ENCODE peak calls at places on chromosome 20, in seven cellular contexts. C is heart left ventricle, T is HepG2, H is GM23338, K is neural crest cell, O is Calu3, V is GM06990. Y is an unnamed sample.

GRCh38 chr20:24755411-24755922 is 193.6 kb upstream of the CST7 start:
- DNase-seq in C (no peak), T (peak), H (no peak), K (no peak), O (no peak), V (no peak), Y (no peak)

GRCh38 chr20:48630342-48631075 is 197.3 kb downstream of the PREX1 start:
- DNase-seq in C (no peak), T (no peak), H (peak), K (no peak), O (no peak), V (no peak), Y (no peak)

GRCh38 chr20:45998761-45999160 is 9.9 kb upstream of the MMP9 start:
- DNase-seq in C (no peak), T (no peak), H (no peak), K (no peak), O (no peak), V (no peak), Y (no peak)

GRCh38 chr20:17504326-17504897 is 26.8 kb downstream of the BFSP1 start:
- DNase-seq in C (no peak), T (no peak), H (peak), K (no peak), O (no peak), V (no peak), Y (no peak)

GRCh38 chr20:49909499-49910339 is 5.6 kb downstream of the SPATA2 start:
- DNase-seq in C (no peak), T (peak), H (peak), K (no peak), O (no peak), V (no peak), Y (no peak)

GRCh38 chr20:60057866-60058807 is 99.9 kb downstream of the CDH26 start:
- DNase-seq in C (peak), T (no peak), H (peak), K (no peak), O (no peak), V (peak), Y (no peak)

GRCh38 chr20:32387262-32387661 is 29.1 kb downstream of the ASXL1 start:
- DNase-seq in C (no peak), T (no peak), H (no peak), K (no peak), O (no peak), V (no peak), Y (no peak)

GRCh38 chr20:57660510-57661199 is 40.4 kb upstream of the ZBP1 start:
- DNase-seq in C (no peak), T (no peak), H (no peak), K (no peak), O (peak), V (no peak), Y (peak)

GRCh38 chr20:15144911-15145310 is 807.5 kb upstream of the FLRT3 start:
- DNase-seq in C (no peak), T (no peak), H (no peak), K (no peak), O (no peak), V (no peak), Y (no peak)

GRCh38 chr20:36272547-36273220 is 33.5 kb upstream of the DLGAP4 start:
- DNase-seq in C (no peak), T (no peak), H (no peak), K (no peak), O (no peak), V (no peak), Y (no peak)

GRCh38 chr20:61982240-61982950 is 83.3 kb downstream of the TAF4 start:
- DNase-seq in C (no peak), T (no peak), H (no peak), K (no peak), O (no peak), V (no peak), Y (no peak)

GRCh38 chr20:31833130-31833930 is 12.1 kb downstream of the FOXS1 start:
- DNase-seq in C (peak), T (peak), H (peak), K (peak), O (peak), V (peak), Y (peak)

GRCh38 chr20:62423326-62423706 is 4.0 kb downstream of the RBBP8NL start:
- DNase-seq in C (no peak), T (no peak), H (no peak), K (no peak), O (no peak), V (no peak), Y (no peak)

GRCh38 chr20:34706022-34706875 is 2.1 kb downstream of the TP53INP2 start:
- DNase-seq in C (no peak), T (no peak), H (no peak), K (no peak), O (no peak), V (no peak), Y (no peak)

GRCh38 chr20:36341331-36342020 is 35.3 kb downstream of the DLGAP4 start:
- DNase-seq in C (peak), T (no peak), H (no peak), K (no peak), O (no peak), V (no peak), Y (no peak)

GRCh38 chr20:61746147-61746646 is 319.5 kb downstream of the TAF4 start:
- DNase-seq in C (no peak), T (no peak), H (no peak), K (no peak), O (no peak), V (no peak), Y (no peak)

GRCh38 chr20:50670126-50670862 is 21.0 kb downstream of the RIPOR3 start:
- DNase-seq in C (no peak), T (peak), H (no peak), K (no peak), O (peak), V (no peak), Y (no peak)

GRCh38 chr20:19936801-19937583 is 80.2 kb upstream of the NAA20 start:
- DNase-seq in C (peak), T (no peak), H (no peak), K (no peak), O (no peak), V (no peak), Y (no peak)

GRCh38 chr20:41234546-41234945 is 83.0 kb downstream of the ZHX3 start:
- DNase-seq in C (no peak), T (no peak), H (no peak), K (no peak), O (no peak), V (no peak), Y (no peak)

GRCh38 chr20:46172455-46172854 is 54.3 kb downstream of the CD40 start:
- DNase-seq in C (no peak), T (no peak), H (no peak), K (no peak), O (no peak), V (no peak), Y (no peak)

GRCh38 chr20:25017257-25017803 is 24.8 kb upstream of the APMAP start:
- DNase-seq in C (no peak), T (peak), H (peak), K (no peak), O (peak), V (no peak), Y (no peak)

GRCh38 chr20:20024942-20025341 is 7.8 kb downstream of the NAA20 start:
- DNase-seq in C (no peak), T (no peak), H (no peak), K (no peak), O (no peak), V (no peak), Y (no peak)

GRCh38 chr20:58492795-58493538 is 22.2 kb downstream of the APCDD1L start:
- DNase-seq in C (no peak), T (no peak), H (no peak), K (no peak), O (no peak), V (no peak), Y (no peak)

GRCh38 chr20:51634257-51634656 is 91.7 kb upstream of the NFATC2 start:
- DNase-seq in C (no peak), T (no peak), H (no peak), K (no peak), O (no peak), V (no peak), Y (no peak)

GRCh38 chr20:21520702-21521595 is 7.1 kb upstream of the NKX2-2 start:
- DNase-seq in C (no peak), T (no peak), H (peak), K (peak), O (no peak), V (no peak), Y (no peak)

GRCh38 chr20:6026051-6026450 is 27.8 kb downstream of the LRRN4 start:
- DNase-seq in C (no peak), T (no peak), H (no peak), K (no peak), O (no peak), V (no peak), Y (no peak)

GRCh38 chr20:38219006-38219950 is 41.3 kb downstream of the KIAA1755 start:
- DNase-seq in C (no peak), T (no peak), H (no peak), K (no peak), O (no peak), V (no peak), Y (no peak)

GRCh38 chr20:49045440-49046086 is 549 bp upstream of the CSE1L start:
- DNase-seq in C (peak), T (peak), H (peak), K (no peak), O (no peak), V (no peak), Y (no peak)

DNA sequence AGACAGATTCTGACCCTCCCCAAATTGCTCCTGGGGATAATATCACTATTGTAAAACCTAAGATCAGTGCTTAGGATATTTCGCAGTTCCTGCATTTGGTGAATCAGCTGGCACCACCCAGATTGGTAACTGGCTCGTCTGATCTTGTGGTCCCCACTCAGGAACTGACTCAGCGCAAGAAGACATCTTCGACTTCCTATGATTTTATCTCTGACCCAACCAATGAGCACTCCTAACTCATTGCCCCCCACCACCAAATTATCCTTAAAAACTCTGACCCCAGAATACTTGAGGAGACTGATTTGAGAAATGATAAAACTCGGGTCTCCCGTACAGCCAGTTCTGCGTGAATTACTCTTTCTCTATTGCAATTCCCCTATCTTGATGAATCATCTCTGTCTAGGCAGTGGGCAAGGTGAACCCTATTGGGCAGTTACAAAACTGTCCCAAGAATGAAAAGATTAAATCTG is 55.7 kb upstream of the PRND start:
- DNase-seq in C (no peak), T (no peak), H (no peak), K (no peak), O (no peak), V (no peak), Y (no peak)
- TF ChIP-seq CTCF in C (no peak), T (no peak), H (no peak), K (no peak), O (no peak), V (no peak), Y (no peak)

DNA sequence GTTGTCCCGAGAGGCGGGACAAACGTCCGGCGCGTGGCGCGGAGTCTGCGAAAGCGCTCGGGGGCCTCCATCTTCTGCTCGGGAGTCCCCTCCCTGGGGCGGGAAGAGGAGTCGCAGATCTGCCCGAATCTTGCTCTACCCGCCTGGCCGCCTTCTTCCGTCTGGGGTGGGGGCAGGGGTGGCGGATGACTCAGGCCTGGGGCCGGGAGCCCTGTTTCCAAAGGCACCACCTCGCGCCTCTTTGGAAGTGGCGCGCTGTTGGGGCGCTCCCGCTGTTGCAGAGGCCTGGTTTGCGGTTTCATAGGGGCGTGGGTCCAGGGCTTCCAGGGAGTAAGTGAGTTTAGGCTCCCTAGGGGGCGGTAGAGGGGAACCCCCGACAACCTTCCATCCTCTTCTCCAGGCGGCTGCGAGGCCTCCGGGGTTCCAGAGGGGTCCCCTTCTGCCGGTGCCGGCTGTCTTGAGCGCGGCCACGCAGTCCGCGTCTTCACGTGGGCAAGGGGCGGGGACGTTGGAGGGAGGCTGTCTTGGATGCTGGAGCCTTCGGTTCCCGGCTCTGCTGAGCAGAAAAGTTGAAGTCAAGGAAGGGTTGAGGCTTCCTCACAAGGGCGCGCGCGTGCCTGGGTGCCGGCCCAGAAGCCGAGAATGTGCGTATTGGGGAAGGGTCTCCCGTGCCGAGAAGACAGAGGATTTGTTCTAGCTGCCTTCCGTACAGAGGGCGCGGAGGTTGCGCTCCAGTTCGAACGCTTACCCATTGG is 2.6 kb upstream of the TFAP2C start:
- DNase-seq in C (no peak), T (no peak), H (peak), K (peak), O (peak), V (peak), Y (no peak)
- TF ChIP-seq CTCF in C (no peak), T (peak), H (peak), K (peak), O (no peak), V (no peak), Y (no peak)

GRCh38 chr20:63697357-63697867 is 960 bp downstream of the TNFRSF6B start:
- DNase-seq in C (no peak), T (no peak), H (no peak), K (no peak), O (no peak), V (no peak), Y (no peak)
- TF ChIP-seq CTCF in C (no peak), T (peak), H (no peak), K (no peak), O (no peak), V (no peak), Y (no peak)

GRCh38 chr20:13412806-13413445 is 191.9 kb downstream of the ISM1 start:
- DNase-seq in C (no peak), T (no peak), H (no peak), K (no peak), O (no peak), V (no peak), Y (no peak)
- TF ChIP-seq CTCF in C (no peak), T (no peak), H (no peak), K (no peak), O (no peak), V (no peak), Y (no peak)

DNA sequence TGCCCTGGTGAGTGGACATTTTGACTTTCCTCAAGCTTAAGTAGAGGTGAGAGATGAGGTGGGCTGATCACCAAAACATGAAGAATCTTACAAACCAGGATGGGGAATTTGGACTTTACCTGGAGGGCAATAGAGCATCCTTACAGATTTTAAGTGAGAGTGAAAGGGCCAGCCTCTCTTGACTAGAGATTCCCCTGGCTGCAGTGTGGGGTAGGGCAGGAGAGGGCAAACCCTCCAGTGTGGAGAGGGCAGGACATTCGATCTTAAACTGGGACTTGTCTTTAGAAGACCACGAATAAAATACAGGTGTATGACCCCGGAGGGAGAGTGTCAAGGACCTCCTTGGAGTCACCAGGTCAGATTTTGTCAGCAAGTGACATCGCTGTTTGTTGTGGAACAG is 105.1 kb downstream of the SNAP25 start:
- DNase-seq in C (no peak), T (no peak), H (no peak), K (no peak), O (no peak), V (no peak), Y (no peak)
- TF ChIP-seq CTCF in C (no peak), T (no peak), H (no peak), K (no peak), O (no peak), V (no peak), Y (no peak)

DNA sequence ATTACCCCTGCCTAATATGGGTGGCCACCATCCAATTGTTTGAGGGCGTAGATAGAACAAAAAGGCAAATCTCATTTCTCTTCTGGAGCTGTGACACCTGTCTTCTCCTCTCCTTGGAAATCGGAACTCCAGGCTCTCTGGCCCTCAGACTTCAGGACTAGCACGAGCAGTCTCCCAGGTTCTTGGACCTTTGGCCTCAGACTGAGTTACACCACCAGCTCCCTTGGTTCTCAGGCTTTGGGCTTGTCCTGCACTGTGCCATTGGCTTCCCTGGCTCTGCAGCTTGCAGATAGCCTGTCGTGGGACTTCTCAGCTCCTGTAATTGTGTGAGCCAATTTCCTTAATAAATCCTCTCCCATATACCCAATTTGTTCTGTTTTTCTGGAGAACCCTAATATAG is 34.3 kb downstream of the ATRN start:
- DNase-seq in C (no peak), T (no peak), H (no peak), K (no peak), O (no peak), V (no peak), Y (no peak)
- TF ChIP-seq CTCF in C (no peak), T (no peak), H (no peak), K (no peak), O (no peak), V (no peak), Y (no peak)

Y was measured in omental fat pad.